ENCODE peak calls at places on chromosomes 13 and 19, in seven cellular contexts. C is thoracic aorta; U is activated T-helper 9 cell treated with anti-CD3 and anti-CD28 coated beads, Interleukin-2, amount 50 U/mL, for 16 hours; F is ELR; R is stimulated activated naive B cell treated with anti-CD40 and anti-IgM and Interleukin-4, amounts not matched to agents 10 μg/mL and 1 μg/mL and 100 μg/mL, for 72 hours; P is cardiac fibroblast; S is left colon. Q is an unnamed sample.

GRCh38 chr19:50000038-50000890 is 24.9 kb downstream of the VRK3 start:
- DNase-seq in R (no peak), U (no peak), C (no peak), F (no peak), P (no peak), S (no peak), Q (no peak)

GRCh38 chr13:107650081-107650701 is 565.1 kb downstream of the LIG4 start:
- DNase-seq in F (peak), P (peak), U (no peak), R (peak), C (no peak), S (no peak), Q (peak)

GRCh38 chr13:114099191-114099590 is 33.2 kb downstream of the RASA3 start:
- DNase-seq in S (peak), P (peak), U (no peak), F (peak), C (peak), R (no peak), Q (no peak)

GRCh38 chr13:60226507-60226906 is 62.8 kb upstream of the DIAPH3 start:
- DNase-seq in R (no peak), U (no peak), S (no peak), F (peak), C (no peak), P (peak), Q (no peak)

GRCh38 chr19:18013621-18014111 is 5.7 kb downstream of the ARRDC2 start:
- DNase-seq in C (no peak), P (no peak), F (no peak), R (no peak), S (no peak), U (no peak), Q (no peak)

GRCh38 chr19:2631213-2631821 is 71.2 kb downstream of the GNG7 start:
- DNase-seq in C (no peak), P (peak), U (no peak), F (peak), S (no peak), R (peak), Q (peak)

GRCh38 chr19:752652-753517 is 2.0 kb downstream of the MISP start:
- DNase-seq in U (no peak), S (peak), R (no peak), P (peak), C (no peak), F (peak), Q (no peak)

GRCh38 chr13:99132295-99132835 is 68.3 kb upstream of the UBAC2 start:
- DNase-seq in R (no peak), P (no peak), U (no peak), F (no peak), S (no peak), C (no peak), Q (no peak)

GRCh38 chr19:50255115-50255514 is 51.7 kb downstream of the MYH14 start:
- DNase-seq in F (no peak), C (no peak), P (no peak), U (no peak), R (no peak), S (no peak), Q (no peak)

GRCh38 chr13:29909975-29910674 is 59.7 kb upstream of the UBL3 start:
- DNase-seq in C (no peak), F (peak), S (no peak), U (no peak), R (no peak), P (peak), Q (no peak)

GRCh38 chr13:63625869-63626268 is 2210.2 kb upstream of the PCDH20 start:
- DNase-seq in P (peak), S (no peak), U (no peak), F (peak), C (no peak), R (no peak), Q (no peak)

GRCh38 chr19:31518216-31518615 is 169.0 kb upstream of the TSHZ3 start:
- DNase-seq in P (no peak), R (no peak), U (no peak), S (no peak), C (no peak), F (no peak), Q (no peak)

GRCh38 chr13:40376296-40376849 is 290.1 kb downstream of the FOXO1 start:
- DNase-seq in S (no peak), R (no peak), P (no peak), C (no peak), F (no peak), U (no peak), Q (no peak)

GRCh38 chr13:111247552-111247951 is 72.9 kb upstream of the TEX29 start:
- DNase-seq in R (no peak), S (no peak), F (no peak), C (no peak), U (no peak), P (no peak), Q (no peak)

GRCh38 chr19:17772172-17772571 is 20.9 kb downstream of the FCHO1 start:
- DNase-seq in U (no peak), P (peak), R (no peak), C (no peak), F (peak), S (no peak), Q (no peak)

GRCh38 chr19:17469371-17470203 is 737 bp upstream of the SLC27A1 start:
- DNase-seq in F (peak), P (peak), U (peak), R (peak), S (peak), C (peak), Q (no peak)

GRCh38 chr19:57664269-57665127 is 4.2 kb upstream of the ZSCAN4 start:
- DNase-seq in C (no peak), R (peak), S (peak), F (peak), P (peak), U (no peak), Q (no peak)

GRCh38 chr13:113740286-113740556 is 18.8 kb upstream of the TMEM255B start:
- DNase-seq in P (no peak), F (no peak), C (no peak), S (no peak), U (no peak), R (no peak), Q (no peak)

GRCh38 chr13:25489238-25489637 is 117.5 kb downstream of the ATP8A2 start:
- DNase-seq in S (no peak), F (no peak), U (no peak), P (no peak), R (no peak), C (no peak), Q (no peak)

GRCh38 chr19:7980168-7980567 is 25.3 kb downstream of the ELAVL1 start:
- DNase-seq in R (no peak), P (no peak), F (no peak), U (no peak), S (no peak), C (no peak), Q (no peak)

GRCh38 chr19:40543029-40543597 is 33.6 kb upstream of the SHKBP1 start:
- DNase-seq in P (no peak), C (no peak), U (no peak), R (no peak), S (no peak), F (no peak), Q (no peak)

GRCh38 chr19:29290853-29291252 is 77.9 kb upstream of the UQCRFS1 start:
- DNase-seq in F (no peak), C (no peak), U (no peak), S (no peak), R (no peak), P (no peak), Q (no peak)

GRCh38 chr19:34225659-34226015 is 28.7 kb upstream of the GARRE1 start:
- DNase-seq in C (no peak), S (no peak), F (no peak), U (no peak), R (no peak), P (no peak), Q (no peak)

GRCh38 chr13:27770809-27771208 is 21.5 kb upstream of the GSX1 start:
- DNase-seq in R (no peak), S (no peak), P (peak), U (no peak), F (peak), C (no peak), Q (no peak)

GRCh38 chr13:20190481-20191310 is 2.0 kb downstream of the GJB2 start:
- DNase-seq in C (no peak), R (no peak), U (no peak), P (peak), S (no peak), F (peak), Q (no peak)

GRCh38 chr13:45092668-45093067 is 27.6 kb upstream of the GTF2F2 start:
- DNase-seq in U (no peak), S (no peak), F (no peak), P (no peak), C (no peak), R (no peak), Q (no peak)

GRCh38 chr19:36674201-36674600 is 7.6 kb upstream of the ZNF461 start:
- DNase-seq in R (no peak), U (no peak), S (no peak), C (no peak), F (no peak), P (no peak), Q (no peak)

GRCh38 chr19:5147971-5148793 is 179.3 kb downstream of the KDM4B start:
- DNase-seq in P (no peak), F (no peak), R (no peak), C (peak), U (no peak), S (peak), Q (no peak)

GRCh38 chr19:35995655-35995993 is 636 bp downstream of the SDHAF1 start:
- DNase-seq in F (peak), P (peak), R (no peak), U (no peak), C (no peak), S (peak), Q (no peak)

GRCh38 chr19:8322638-8322997 is 1.3 kb downstream of the RPS28 start:
- DNase-seq in U (no peak), P (no peak), S (no peak), R (no peak), C (no peak), F (no peak), Q (no peak)

GRCh38 chr13:38350114-38350617 is 515 bp downstream of the UFM1 start:
- DNase-seq in U (peak), S (peak), R (peak), C (peak), P (peak), F (peak), Q (no peak)

GRCh38 chr19:2700660-2701360 is 1.7 kb downstream of the GNG7 start:
- DNase-seq in R (no peak), C (no peak), F (no peak), U (no peak), S (no peak), P (no peak), Q (no peak)

GRCh38 chr13:29943301-29944085 is 93.1 kb upstream of the UBL3 start:
- DNase-seq in C (no peak), P (no peak), S (no peak), R (no peak), U (no peak), F (no peak), Q (no peak)

GRCh38 chr13:53631511-53631910 is 602.9 kb downstream of the OLFM4 start:
- DNase-seq in U (no peak), C (no peak), P (no peak), S (no peak), F (no peak), R (no peak), Q (no peak)

GRCh38 chr13:103799028-103799427 is 732.8 kb upstream of the SLC10A2 start:
- DNase-seq in P (no peak), U (no peak), R (no peak), F (no peak), S (no peak), C (no peak), Q (no peak)

Q was measured in KG1.